ENCODE peak calls at places on chromosomes 2 and 18, in nine cellular contexts. S is lower leg skin; W is MCF 10A; C is CD4-positive, alpha-beta T cell; X is ovary; V is fibroblast of the aortic adventitia; O is ascending aorta; Y is kidney epithelial cell; A is A549. I is an unnamed sample.

GRCh38 chr2:231162036-231162345 is 36.4 kb upstream of the ARMC9 start:
- DNase-seq in O (no peak), C (no peak), S (no peak), Y (peak; percentile 96), A (no peak), V (peak; percentile 100), X (no peak), W (peak; percentile 54), I (no peak)

GRCh38 chr2:58640042-58640441 is 398.9 kb upstream of the FANCL start:
- DNase-seq in S (no peak), O (no peak), X (no peak), Y (no peak), V (no peak), W (no peak), A (no peak), C (no peak), I (no peak)

GRCh38 chr2:63861220-63861822 is 19.6 kb downstream of the UGP2 start:
- DNase-seq in S (no peak), V (peak; percentile 83), Y (no peak), A (peak; percentile 32), X (peak; percentile 39), O (peak; percentile 78), C (peak; percentile 58), W (peak; percentile 67), I (no peak)

GRCh38 chr2:241602720-241603119 is 34.2 kb downstream of the THAP4 start:
- DNase-seq in V (no peak), O (no peak), A (no peak), W (no peak), Y (no peak), X (no peak), C (no peak), S (no peak), I (no peak)

GRCh38 chr2:37324786-37325624 is at the start of gene PRKD3:
- DNase-seq in O (peak; percentile 88), X (no peak), Y (no peak), S (peak; percentile 91), V (peak; percentile 46), A (peak; percentile 55), C (peak; percentile 76), W (peak; percentile 60), I (peak; percentile 89)

GRCh38 chr2:113886479-113887383 is 3.2 kb upstream of the ACTR3 start:
- DNase-seq in V (peak; percentile 61), X (no peak), W (peak; percentile 51), Y (peak; percentile 51), C (no peak), A (no peak), O (no peak), S (peak; percentile 87), I (no peak)

GRCh38 chr18:79241755-79242154 is 154.0 kb upstream of the NFATC1 start:
- DNase-seq in W (no peak), Y (no peak), X (no peak), C (no peak), V (no peak), S (no peak), O (no peak), A (no peak), I (no peak)

GRCh38 chr18:23690505-23691068 is 1.3 kb downstream of the LAMA3 start:
- DNase-seq in O (no peak), W (no peak), Y (no peak), S (no peak), A (no peak), C (no peak), X (no peak), V (no peak), I (no peak)

GRCh38 chr2:234679766-234680687 is 183.1 kb upstream of the ARL4C start:
- DNase-seq in Y (peak; percentile 92), A (peak; percentile 67), S (peak; percentile 91), X (no peak), W (peak; percentile 93), O (peak; percentile 84), C (no peak), V (peak; percentile 99), I (no peak)

GRCh38 chr2:177983183-177983788 is 89.3 kb downstream of the PDE11A start:
- DNase-seq in O (no peak), C (no peak), X (no peak), Y (peak; percentile 28), S (no peak), W (peak; percentile 76), V (peak; percentile 62), A (peak; percentile 48), I (no peak)

GRCh38 chr2:144707927-144708326 is 188.0 kb upstream of the ZEB2 start:
- DNase-seq in A (no peak), C (no peak), V (no peak), Y (no peak), S (no peak), O (no peak), X (no peak), W (no peak), I (no peak)

GRCh38 chr2:240567137-240567871 is 980 bp upstream of the RNPEPL1 start:
- DNase-seq in W (peak; percentile 47), O (peak; percentile 69), Y (no peak), A (no peak), X (peak; percentile 42), V (no peak), S (peak; percentile 90), C (peak; percentile 55), I (peak; percentile 74)

GRCh38 chr2:73080321-73081131 is 9.0 kb upstream of the SFXN5 start:
- DNase-seq in V (no peak), X (no peak), C (no peak), A (no peak), W (no peak), Y (no peak), S (no peak), O (no peak), I (peak; percentile 79)

GRCh38 chr2:231429152-231429551 is 33.6 kb downstream of the B3GNT7 start:
- DNase-seq in X (no peak), V (no peak), C (no peak), W (no peak), O (no peak), Y (no peak), A (no peak), S (no peak), I (no peak)

GRCh38 chr2:173644146-173644545 is 289.5 kb downstream of the CDCA7 start:
- DNase-seq in X (no peak), W (peak; percentile 59), Y (no peak), S (no peak), O (no peak), C (no peak), A (no peak), V (peak; percentile 79), I (no peak)

GRCh38 chr2:43221660-43222471 is 4.5 kb downstream of the ZFP36L2 start:
- DNase-seq in W (peak; percentile 91), S (peak; percentile 97), V (peak; percentile 98), A (peak; percentile 89), X (peak; percentile 90), Y (peak; percentile 78), O (peak; percentile 94), C (peak; percentile 66), I (peak; percentile 94)

DNA sequence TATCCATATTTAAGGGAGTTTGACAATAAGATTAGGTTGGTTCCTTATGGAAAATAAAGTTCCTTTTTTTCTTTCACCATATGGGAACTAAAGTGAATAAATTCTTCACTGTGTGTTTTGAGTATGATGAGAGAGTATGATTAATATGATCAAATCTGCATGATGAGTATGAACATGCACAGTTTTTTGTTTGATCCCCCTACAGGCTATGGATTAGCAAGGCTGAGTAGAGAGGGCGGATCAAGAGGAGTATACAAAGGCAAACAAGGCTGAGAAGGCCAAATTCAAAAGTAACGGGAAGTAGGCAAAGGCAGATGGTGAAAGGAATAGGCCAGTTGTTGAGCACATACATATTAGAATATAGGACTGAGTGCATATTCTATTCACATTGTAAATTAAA is 508.2 kb downstream of the LRRTM4 start:
- DNase-seq in W (no peak), O (no peak), Y (no peak), C (no peak), V (no peak), S (no peak), X (no peak), A (no peak), I (no peak)
- TF ChIP-seq CTCF in W (no peak), O (no peak), Y (no peak), C (no peak), V (no peak), S (no peak), X (no peak), A (no peak), I (no peak)

DNA sequence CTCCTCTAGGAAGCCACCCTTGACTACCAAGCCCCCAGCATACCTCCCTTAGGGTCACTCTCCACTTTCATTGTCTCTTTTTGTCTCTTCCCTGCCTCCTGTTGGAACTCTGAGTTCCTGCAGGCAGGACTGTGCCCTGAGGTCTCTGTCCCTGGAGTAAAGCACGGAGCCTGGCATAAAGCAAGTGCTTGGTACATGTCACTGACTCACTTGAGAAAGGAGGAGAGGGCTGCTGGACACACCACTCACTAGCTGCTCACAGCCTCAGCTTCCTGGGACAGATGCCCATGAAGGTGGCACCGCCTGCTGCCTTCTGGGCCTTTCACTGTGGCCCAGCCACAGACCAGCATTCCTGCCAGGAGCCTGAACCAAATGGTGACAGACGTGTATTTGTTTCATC is 64.4 kb downstream of the RPIA start:
- DNase-seq in X (no peak), S (no peak), O (no peak), W (no peak), A (no peak), Y (no peak), C (no peak), V (no peak), I (no peak)
- TF ChIP-seq CTCF in X (no peak), S (no peak), O (no peak), W (no peak), A (no peak), Y (no peak), C (no peak), V (no peak), I (no peak)

DNA sequence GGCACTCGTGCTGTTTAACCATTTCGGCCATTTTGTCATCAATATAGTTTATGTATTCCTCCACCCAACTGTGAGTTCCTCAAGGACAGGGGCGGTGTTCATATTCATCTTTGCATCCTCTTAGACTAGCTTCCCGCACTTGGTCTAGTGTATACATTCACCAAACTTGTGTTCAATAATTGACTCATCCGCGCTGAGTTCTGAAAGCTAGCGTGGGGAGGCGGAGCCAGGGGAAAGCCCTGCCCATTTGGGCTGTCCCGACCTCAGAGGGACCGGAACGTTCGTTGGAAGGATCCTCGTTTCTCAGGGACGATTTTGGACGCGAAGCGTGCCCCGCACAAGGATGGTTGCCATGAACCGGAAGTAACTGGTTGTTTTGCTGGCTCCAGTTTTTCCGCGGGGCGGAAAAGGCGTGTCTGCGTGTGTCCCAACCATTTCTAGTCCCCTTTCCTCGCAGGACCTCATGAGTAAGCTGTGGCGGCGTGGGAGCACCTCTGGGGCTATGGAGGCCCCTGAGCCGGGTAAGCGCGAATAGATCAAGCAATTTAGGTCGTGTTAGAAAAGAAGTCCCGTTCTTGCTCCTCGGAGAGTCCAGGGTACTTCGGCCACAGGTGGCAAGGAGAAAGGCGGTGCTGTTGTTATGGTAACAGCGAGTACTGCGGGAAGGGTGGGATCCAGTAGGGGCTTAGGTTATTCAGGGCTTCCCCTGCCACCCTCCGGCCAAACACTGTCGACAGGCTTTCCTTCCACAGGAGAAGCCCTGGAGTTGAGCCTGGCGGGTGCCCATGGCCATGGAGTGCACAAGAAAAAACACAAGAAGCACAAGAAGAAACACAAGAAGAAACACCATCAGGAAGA is at the start of gene INO80B:
- DNase-seq in Y (peak; percentile 90), C (peak; percentile 97), W (peak; percentile 97), S (peak; percentile 99), O (peak; percentile 98), X (peak; percentile 94), V (peak; percentile 99), A (peak; percentile 92), I (peak; percentile 97)
- TF ChIP-seq CTCF in Y (no peak), C (no peak), W (no peak), S (no peak), O (no peak), X (no peak), V (no peak), A (no peak), I (no peak)

GRCh38 chr18:25921677-25922421 is 168.6 kb downstream of the SS18 start:
- DNase-seq in Y (no peak), O (no peak), S (no peak), A (peak; percentile 47), W (peak; percentile 67), V (peak; percentile 6), C (peak; percentile 34), X (no peak), I (no peak)

GRCh38 chr18:25915907-25916306 is 174.5 kb downstream of the SS18 start:
- DNase-seq in W (no peak), Y (no peak), X (no peak), C (no peak), O (no peak), S (no peak), A (no peak), V (no peak), I (no peak)
- TF ChIP-seq CTCF in W (no peak), Y (peak; percentile 14), X (no peak), C (no peak), O (no peak), S (no peak), A (no peak), V (no peak), I (peak; percentile 29)